ENCODE peak calls at places on chromosomes 2 and 18, in six cellular contexts. T is pulmonary artery endothelial cell; S is fibroblast of villous mesenchyme; H is ovary; K is stimulated activated CD4-positive, alpha-beta T cell treated with anti-CD3 and anti-CD28 coated beads, Interleukin-15, amount 100 ng/mL, for 24 hours; G is Right ventricle myocardium superior. N is an unnamed sample.

GRCh38 chr2:23419171-23420090 is 34.5 kb downstream of the KLHL29 start:
- DNase-seq in T (no peak), S (peak; percentile 32), H (no peak), K (no peak), G (no peak), N (no peak)

GRCh38 chr2:37832590-37833197 is 92.4 kb upstream of the RMDN2 start:
- DNase-seq in T (no peak), S (peak; percentile 86), H (peak; percentile 89), K (peak; percentile 89), G (peak; percentile 89), N (peak; percentile 48)

GRCh38 chr18:24089059-24089458 is 49.8 kb upstream of the CABYR start:
- DNase-seq in T (no peak), S (no peak), H (no peak), K (no peak), G (no peak), N (peak; percentile 61)

GRCh38 chr2:200509227-200509607 is 651 bp downstream of the KCTD18 start:
- DNase-seq in T (no peak), S (no peak), H (no peak), K (peak; percentile 7), G (peak; percentile 34), N (peak; percentile 19)

GRCh38 chr2:203993560-203993959 is 57.0 kb downstream of the ICOS start:
- DNase-seq in T (no peak), S (no peak), H (no peak), K (no peak), G (no peak), N (no peak)

GRCh38 chr2:125456851-125457250 is 1199.1 kb upstream of the GYPC start:
- DNase-seq in T (no peak), S (no peak), H (no peak), K (no peak), G (no peak), N (no peak)

GRCh38 chr2:138964413-138964812 is 184.2 kb upstream of the NXPH2 start:
- DNase-seq in T (no peak), S (no peak), H (no peak), K (no peak), G (no peak), N (no peak)

GRCh38 chr2:235232474-235233435 is 261.1 kb upstream of the AGAP1 start:
- DNase-seq in T (no peak), S (no peak), H (no peak), K (no peak), G (no peak), N (no peak)

GRCh38 chr18:79525556-79526467 is 130.1 kb downstream of the NFATC1 start:
- DNase-seq in T (no peak), S (peak; percentile 17), H (peak; percentile 74), K (no peak), G (peak; percentile 87), N (no peak)

GRCh38 chr18:9047715-9048114 is 54.8 kb upstream of the NDUFV2 start:
- DNase-seq in T (no peak), S (no peak), H (no peak), K (no peak), G (no peak), N (no peak)

GRCh38 chr2:112834379-112835014 is 2.1 kb downstream of the IL1B start:
- DNase-seq in T (no peak), S (peak; percentile 21), H (no peak), K (no peak), G (no peak), N (no peak)

GRCh38 chr2:241410739-241411176 is 54.7 kb downstream of the FARP2 start:
- DNase-seq in T (no peak), S (no peak), H (no peak), K (no peak), G (no peak), N (no peak)

GRCh38 chr2:69429491-69430183 is 7.6 kb downstream of the NFU1 start:
- DNase-seq in T (no peak), S (no peak), H (no peak), K (no peak), G (no peak), N (no peak)

GRCh38 chr2:19799881-19800780 is 101.7 kb downstream of the TTC32 start:
- DNase-seq in T (no peak), S (no peak), H (no peak), K (no peak), G (no peak), N (no peak)

GRCh38 chr2:8534729-8535397 is 147.0 kb upstream of the ID2 start:
- DNase-seq in T (no peak), S (peak; percentile 67), H (peak; percentile 83), K (no peak), G (peak; percentile 92), N (no peak)

GRCh38 chr2:121774216-121774615 is 18.8 kb downstream of the TSN start:
- DNase-seq in T (no peak), S (no peak), H (no peak), K (no peak), G (no peak), N (no peak)

GRCh38 chr2:69975136-69975852 is 13.9 kb upstream of the ASPRV1 start:
- DNase-seq in T (no peak), S (no peak), H (no peak), K (no peak), G (no peak), N (no peak)

GRCh38 chr18:23135679-23136325 is 517 bp downstream of the CABLES1 start:
- DNase-seq in T (no peak), S (no peak), H (peak; percentile 55), K (peak; percentile 37), G (peak; percentile 61), N (no peak)

GRCh38 chr2:56285224-56285623 is 101.4 kb downstream of the CCDC85A start:
- DNase-seq in T (no peak), S (no peak), H (no peak), K (no peak), G (no peak), N (no peak)

GRCh38 chr2:105330681-105331375 is 1.3 kb upstream of the TGFBRAP1 start:
- DNase-seq in T (no peak), S (no peak), H (no peak), K (peak; percentile 42), G (no peak), N (no peak)

GRCh38 chr2:127107622-127107999 is 657 bp upstream of the BIN1 start:
- DNase-seq in T (no peak), S (no peak), H (peak; percentile 35), K (peak; percentile 20), G (no peak), N (no peak)

GRCh38 chr2:145287686-145288085 is 767.8 kb upstream of the ZEB2 start:
- DNase-seq in T (no peak), S (peak; percentile 33), H (no peak), K (no peak), G (no peak), N (no peak)

GRCh38 chr18:13606589-13607254 is 119.6 kb downstream of the FAM210A start:
- DNase-seq in T (no peak), S (peak; percentile 57), H (no peak), K (no peak), G (no peak), N (no peak)

GRCh38 chr2:240705204-240705781 is 13.6 kb downstream of the AQP12A start:
- DNase-seq in T (no peak), S (no peak), H (no peak), K (peak; percentile 27), G (peak; percentile 22), N (no peak)

GRCh38 chr2:26735096-26735495 is 29.0 kb upstream of the SLC35F6 start:
- DNase-seq in T (no peak), S (peak; percentile 96), H (no peak), K (no peak), G (no peak), N (no peak)

GRCh38 chr2:11612553-11613215 is 57.3 kb downstream of the NTSR2 start:
- DNase-seq in T (no peak), S (no peak), H (no peak), K (no peak), G (no peak), N (no peak)

GRCh38 chr18:35026407-35027061 is 14.7 kb upstream of the MAPRE2 start:
- DNase-seq in T (no peak), S (no peak), H (no peak), K (no peak), G (no peak), N (peak; percentile 75)

GRCh38 chr18:54191352-54191751 is 33.1 kb downstream of the MBD2 start:
- DNase-seq in T (no peak), S (no peak), H (no peak), K (no peak), G (no peak), N (no peak)

GRCh38 chr2:97911210-97911921 is 84.4 kb downstream of the TMEM131 start:
- DNase-seq in T (no peak), S (peak; percentile 75), H (no peak), K (no peak), G (no peak), N (no peak)

GRCh38 chr18:9617006-9617542 is 2.7 kb upstream of the PPP4R1 start:
- DNase-seq in T (no peak), S (no peak), H (no peak), K (no peak), G (no peak), N (no peak)

GRCh38 chr2:168212866-168213265 is 34.5 kb downstream of the STK39 start:
- DNase-seq in T (no peak), S (no peak), H (no peak), K (no peak), G (no peak), N (no peak)

N was measured in cerebellar cortex.